ENCODE peak calls at places on chromosomes 1 and 21, in seven cellular contexts. One of them, this sample, is unnamed.

GRCh38 chr1:177023249-177023648 is 141.3 kb downstream of the ASTN1 start:
- DNase-seq in HEK293T: no peak
- DNase-seq in left ventricle myocardium inferior: no peak
- DNase-seq in EH: no peak
- DNase-seq in activated CD4-positive, alpha-beta T cell treated with anti-CD3 and anti-CD28 coated beads for 24 hours: no peak
- DNase-seq in GF-D8: no peak
- DNase-seq in fibroblast of mammary gland: no peak
- DNase-seq in this sample: no peak

GRCh38 chr1:153789478-153790148 is 14.4 kb downstream of the SLC27A3 start:
- DNase-seq in HEK293T: no peak
- DNase-seq in left ventricle myocardium inferior: no peak
- DNase-seq in EH: no peak
- DNase-seq in activated CD4-positive, alpha-beta T cell treated with anti-CD3 and anti-CD28 coated beads for 24 hours: no peak
- DNase-seq in GF-D8: peak
- DNase-seq in fibroblast of mammary gland: no peak
- DNase-seq in this sample: no peak

GRCh38 chr1:61098906-61099437 is 16.6 kb downstream of the NFIA start:
- DNase-seq in HEK293T: no peak
- DNase-seq in left ventricle myocardium inferior: no peak
- DNase-seq in EH: no peak
- DNase-seq in activated CD4-positive, alpha-beta T cell treated with anti-CD3 and anti-CD28 coated beads for 24 hours: no peak
- DNase-seq in GF-D8: no peak
- DNase-seq in fibroblast of mammary gland: no peak
- DNase-seq in this sample: no peak

GRCh38 chr1:33348676-33349080 is 27.8 kb upstream of the A3GALT2 start:
- DNase-seq in HEK293T: no peak
- DNase-seq in left ventricle myocardium inferior: no peak
- DNase-seq in EH: peak
- DNase-seq in activated CD4-positive, alpha-beta T cell treated with anti-CD3 and anti-CD28 coated beads for 24 hours: peak
- DNase-seq in GF-D8: no peak
- DNase-seq in fibroblast of mammary gland: no peak
- DNase-seq in this sample: no peak

GRCh38 chr1:195765099-195765498 is 843.1 kb downstream of the KCNT2 start:
- DNase-seq in HEK293T: no peak
- DNase-seq in left ventricle myocardium inferior: no peak
- DNase-seq in EH: no peak
- DNase-seq in activated CD4-positive, alpha-beta T cell treated with anti-CD3 and anti-CD28 coated beads for 24 hours: no peak
- DNase-seq in GF-D8: no peak
- DNase-seq in fibroblast of mammary gland: no peak
- DNase-seq in this sample: no peak

GRCh38 chr21:25639167-25639921 is at the start of gene JAM2:
- DNase-seq in HEK293T: peak
- DNase-seq in left ventricle myocardium inferior: peak
- DNase-seq in EH: no peak
- DNase-seq in activated CD4-positive, alpha-beta T cell treated with anti-CD3 and anti-CD28 coated beads for 24 hours: peak
- DNase-seq in GF-D8: no peak
- DNase-seq in fibroblast of mammary gland: no peak
- DNase-seq in this sample: peak

GRCh38 chr1:10621906-10622305 is 147.2 kb downstream of the PEX14 start:
- DNase-seq in HEK293T: no peak
- DNase-seq in left ventricle myocardium inferior: no peak
- DNase-seq in EH: no peak
- DNase-seq in activated CD4-positive, alpha-beta T cell treated with anti-CD3 and anti-CD28 coated beads for 24 hours: no peak
- DNase-seq in GF-D8: no peak
- DNase-seq in fibroblast of mammary gland: no peak
- DNase-seq in this sample: no peak

GRCh38 chr1:51482881-51483280 is 36.2 kb downstream of the EPS15 start:
- DNase-seq in HEK293T: no peak
- DNase-seq in left ventricle myocardium inferior: no peak
- DNase-seq in EH: peak
- DNase-seq in activated CD4-positive, alpha-beta T cell treated with anti-CD3 and anti-CD28 coated beads for 24 hours: no peak
- DNase-seq in GF-D8: no peak
- DNase-seq in fibroblast of mammary gland: no peak
- DNase-seq in this sample: no peak

GRCh38 chr1:1925437-1926345 is 6.6 kb upstream of the TMEM52 start:
- DNase-seq in HEK293T: no peak
- DNase-seq in left ventricle myocardium inferior: no peak
- DNase-seq in EH: no peak
- DNase-seq in activated CD4-positive, alpha-beta T cell treated with anti-CD3 and anti-CD28 coated beads for 24 hours: no peak
- DNase-seq in GF-D8: no peak
- DNase-seq in fibroblast of mammary gland: no peak
- DNase-seq in this sample: no peak

GRCh38 chr1:97581614-97582051 is 339.2 kb downstream of the DPYD start:
- DNase-seq in HEK293T: no peak
- DNase-seq in left ventricle myocardium inferior: no peak
- DNase-seq in EH: peak
- DNase-seq in activated CD4-positive, alpha-beta T cell treated with anti-CD3 and anti-CD28 coated beads for 24 hours: no peak
- DNase-seq in GF-D8: no peak
- DNase-seq in fibroblast of mammary gland: peak
- DNase-seq in this sample: no peak

GRCh38 chr1:2354511-2355407 is 36.6 kb downstream of the MORN1 start:
- DNase-seq in HEK293T: no peak
- DNase-seq in left ventricle myocardium inferior: no peak
- DNase-seq in EH: peak
- DNase-seq in activated CD4-positive, alpha-beta T cell treated with anti-CD3 and anti-CD28 coated beads for 24 hours: no peak
- DNase-seq in GF-D8: no peak
- DNase-seq in fibroblast of mammary gland: no peak
- DNase-seq in this sample: no peak

GRCh38 chr21:46003575-46004007 is 22.0 kb downstream of the COL6A1 start:
- DNase-seq in HEK293T: no peak
- DNase-seq in left ventricle myocardium inferior: no peak
- DNase-seq in EH: no peak
- DNase-seq in activated CD4-positive, alpha-beta T cell treated with anti-CD3 and anti-CD28 coated beads for 24 hours: no peak
- DNase-seq in GF-D8: no peak
- DNase-seq in fibroblast of mammary gland: no peak
- DNase-seq in this sample: no peak

GRCh38 chr1:2108213-2108876 is 58.1 kb downstream of the PRKCZ start:
- DNase-seq in HEK293T: peak
- DNase-seq in left ventricle myocardium inferior: no peak
- DNase-seq in EH: peak
- DNase-seq in activated CD4-positive, alpha-beta T cell treated with anti-CD3 and anti-CD28 coated beads for 24 hours: no peak
- DNase-seq in GF-D8: no peak
- DNase-seq in fibroblast of mammary gland: peak
- DNase-seq in this sample: peak

GRCh38 chr1:11787251-11787803 is 18.4 kb downstream of the MTHFR start:
- DNase-seq in HEK293T: no peak
- DNase-seq in left ventricle myocardium inferior: peak
- DNase-seq in EH: peak
- DNase-seq in activated CD4-positive, alpha-beta T cell treated with anti-CD3 and anti-CD28 coated beads for 24 hours: no peak
- DNase-seq in GF-D8: no peak
- DNase-seq in fibroblast of mammary gland: peak
- DNase-seq in this sample: no peak

GRCh38 chr21:33402011-33402979 is 918 bp upstream of the IFNGR2 start:
- DNase-seq in HEK293T: no peak
- DNase-seq in left ventricle myocardium inferior: peak
- DNase-seq in EH: peak
- DNase-seq in activated CD4-positive, alpha-beta T cell treated with anti-CD3 and anti-CD28 coated beads for 24 hours: no peak
- DNase-seq in GF-D8: peak
- DNase-seq in fibroblast of mammary gland: peak
- DNase-seq in this sample: peak

GRCh38 chr1:174160109-174160473 is 771 bp downstream of the RABGAP1L start:
- DNase-seq in HEK293T: peak
- DNase-seq in left ventricle myocardium inferior: peak
- DNase-seq in EH: peak
- DNase-seq in activated CD4-positive, alpha-beta T cell treated with anti-CD3 and anti-CD28 coated beads for 24 hours: no peak
- DNase-seq in GF-D8: no peak
- DNase-seq in fibroblast of mammary gland: peak
- DNase-seq in this sample: no peak

GRCh38 chr21:38798481-38798882 is 7.2 kb upstream of the ETS2 start:
- DNase-seq in HEK293T: peak
- DNase-seq in left ventricle myocardium inferior: no peak
- DNase-seq in EH: no peak
- DNase-seq in activated CD4-positive, alpha-beta T cell treated with anti-CD3 and anti-CD28 coated beads for 24 hours: no peak
- DNase-seq in GF-D8: no peak
- DNase-seq in fibroblast of mammary gland: no peak
- DNase-seq in this sample: no peak